ENCODE peak calls at places on chromosomes 7 and 10, in six cellular contexts. One of them, this sample, is unnamed.

GRCh38 chr7:50264908-50265307 is 39.6 kb upstream of the IKZF1 start:
- DNase-seq in uterus: no peak
- DNase-seq in endodermal cell: no peak
- DNase-seq in GM06990: no peak
- DNase-seq in upper lobe of right lung: no peak
- DNase-seq in fibroblast of mammary gland: no peak
- DNase-seq in this sample: no peak

GRCh38 chr7:44884553-44885393 is 557 bp downstream of the PURB start:
- DNase-seq in uterus: peak; percentile 40
- DNase-seq in endodermal cell: peak; percentile 79
- DNase-seq in GM06990: peak; percentile 78
- DNase-seq in upper lobe of right lung: peak; percentile 85
- DNase-seq in fibroblast of mammary gland: peak; percentile 63
- DNase-seq in this sample: peak; percentile 49

GRCh38 chr7:113199841-113200240 is 81.5 kb upstream of the SMIM30 start:
- DNase-seq in uterus: no peak
- DNase-seq in endodermal cell: no peak
- DNase-seq in GM06990: no peak
- DNase-seq in upper lobe of right lung: no peak
- DNase-seq in fibroblast of mammary gland: peak; percentile 86
- DNase-seq in this sample: peak; percentile 74

GRCh38 chr7:158309844-158310763 is 277.5 kb downstream of the PTPRN2 start:
- DNase-seq in uterus: no peak
- DNase-seq in endodermal cell: no peak
- DNase-seq in GM06990: no peak
- DNase-seq in upper lobe of right lung: no peak
- DNase-seq in fibroblast of mammary gland: no peak
- DNase-seq in this sample: no peak

GRCh38 chr10:63388421-63389031 is 77.3 kb downstream of the JMJD1C start:
- DNase-seq in uterus: no peak
- DNase-seq in endodermal cell: no peak
- DNase-seq in GM06990: no peak
- DNase-seq in upper lobe of right lung: no peak
- DNase-seq in fibroblast of mammary gland: no peak
- DNase-seq in this sample: no peak

GRCh38 chr7:71385362-71385761 is 253.4 kb downstream of the GALNT17 start:
- DNase-seq in uterus: no peak
- DNase-seq in endodermal cell: peak; percentile 61
- DNase-seq in GM06990: no peak
- DNase-seq in upper lobe of right lung: no peak
- DNase-seq in fibroblast of mammary gland: no peak
- DNase-seq in this sample: no peak

GRCh38 chr10:44993226-44993921 is 7.3 kb upstream of the ZNF22 start:
- DNase-seq in uterus: no peak
- DNase-seq in endodermal cell: peak; percentile 36
- DNase-seq in GM06990: no peak
- DNase-seq in upper lobe of right lung: no peak
- DNase-seq in fibroblast of mammary gland: no peak
- DNase-seq in this sample: no peak

GRCh38 chr10:70192325-70192966 is 22.1 kb upstream of the SAR1A start:
- DNase-seq in uterus: no peak
- DNase-seq in endodermal cell: no peak
- DNase-seq in GM06990: no peak
- DNase-seq in upper lobe of right lung: no peak
- DNase-seq in fibroblast of mammary gland: peak; percentile 80
- DNase-seq in this sample: no peak

GRCh38 chr10:62814901-62815372 is 1.2 kb downstream of the EGR2 start:
- DNase-seq in uterus: no peak
- DNase-seq in endodermal cell: peak; percentile 70
- DNase-seq in GM06990: no peak
- DNase-seq in upper lobe of right lung: peak; percentile 67
- DNase-seq in fibroblast of mammary gland: no peak
- DNase-seq in this sample: no peak

GRCh38 chr7:101534873-101535272 is 94.2 kb downstream of the MYL10 start:
- DNase-seq in uterus: no peak
- DNase-seq in endodermal cell: no peak
- DNase-seq in GM06990: no peak
- DNase-seq in upper lobe of right lung: no peak
- DNase-seq in fibroblast of mammary gland: no peak
- DNase-seq in this sample: no peak

GRCh38 chr10:87771871-87772500 is 46.0 kb downstream of the ATAD1 start:
- DNase-seq in uterus: no peak
- DNase-seq in endodermal cell: no peak
- DNase-seq in GM06990: no peak
- DNase-seq in upper lobe of right lung: no peak
- DNase-seq in fibroblast of mammary gland: peak; percentile 48
- DNase-seq in this sample: peak; percentile 29

GRCh38 chr7:94486206-94486605 is 23.4 kb upstream of the CASD1 start:
- DNase-seq in uterus: no peak
- DNase-seq in endodermal cell: no peak
- DNase-seq in GM06990: no peak
- DNase-seq in upper lobe of right lung: no peak
- DNase-seq in fibroblast of mammary gland: no peak
- DNase-seq in this sample: no peak

GRCh38 chr7:24948739-24949138 is 31.2 kb downstream of the OSBPL3 start:
- DNase-seq in uterus: no peak
- DNase-seq in endodermal cell: no peak
- DNase-seq in GM06990: no peak
- DNase-seq in upper lobe of right lung: no peak
- DNase-seq in fibroblast of mammary gland: peak; percentile 55
- DNase-seq in this sample: peak; percentile 25

GRCh38 chr7:139876622-139877283 is 47.7 kb downstream of the TBXAS1 start:
- DNase-seq in uterus: no peak
- DNase-seq in endodermal cell: no peak
- DNase-seq in GM06990: no peak
- DNase-seq in upper lobe of right lung: no peak
- DNase-seq in fibroblast of mammary gland: peak; percentile 71
- DNase-seq in this sample: no peak
- TF ChIP-seq CTCF in uterus: no peak
- TF ChIP-seq CTCF in endodermal cell: no peak
- TF ChIP-seq CTCF in GM06990: no peak
- TF ChIP-seq CTCF in upper lobe of right lung: no peak
- TF ChIP-seq CTCF in fibroblast of mammary gland: no peak
- TF ChIP-seq CTCF in this sample: no peak

DNA sequence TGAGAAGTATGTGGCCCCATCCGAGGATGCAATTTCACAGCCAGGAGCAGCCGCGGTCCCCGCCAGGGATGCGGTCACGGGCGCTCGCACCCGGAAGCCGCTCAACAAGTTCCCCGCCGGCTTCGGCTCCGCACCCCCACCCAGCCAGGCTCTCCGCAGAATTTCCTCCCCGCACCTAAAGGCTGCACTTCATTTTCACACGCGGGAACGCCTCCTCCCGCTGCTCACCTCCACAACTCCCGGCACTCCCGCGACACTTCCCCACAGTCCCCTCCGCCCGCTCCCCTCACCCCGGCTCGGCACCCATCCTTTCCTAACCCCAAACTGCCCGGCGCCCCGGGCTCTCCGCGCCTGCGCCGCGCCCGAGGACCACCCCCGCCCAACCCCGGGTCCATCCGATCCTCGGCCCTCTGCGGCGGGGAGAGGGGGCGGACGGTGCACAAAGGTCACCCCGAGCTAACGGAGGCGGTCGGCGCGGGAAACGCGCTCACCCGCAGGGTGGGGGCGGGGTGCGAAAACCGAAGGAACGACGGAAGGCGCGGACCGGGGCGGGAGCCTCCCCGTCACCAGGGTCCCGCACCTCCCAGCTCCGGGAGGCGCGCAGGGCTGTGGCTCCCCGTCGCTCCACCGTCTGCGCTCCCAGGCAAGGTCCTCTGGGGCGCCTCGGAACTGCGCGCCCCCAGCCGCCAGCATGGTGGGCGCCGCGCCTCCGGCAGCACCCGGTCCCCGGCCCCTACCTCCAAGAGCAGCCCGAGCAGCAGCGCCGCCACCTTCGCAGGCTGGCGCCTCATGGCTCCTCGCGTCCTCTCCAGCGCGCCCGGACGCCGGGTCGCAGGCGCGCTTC is 546 bp downstream of the VOPP1 start:
- DNase-seq in uterus: peak; percentile 41
- DNase-seq in endodermal cell: peak; percentile 85
- DNase-seq in GM06990: peak; percentile 83
- DNase-seq in upper lobe of right lung: peak; percentile 82
- DNase-seq in fibroblast of mammary gland: peak; percentile 20
- DNase-seq in this sample: peak; percentile 21
- TF ChIP-seq CTCF in uterus: no peak
- TF ChIP-seq CTCF in endodermal cell: no peak
- TF ChIP-seq CTCF in GM06990: no peak
- TF ChIP-seq CTCF in upper lobe of right lung: no peak
- TF ChIP-seq CTCF in fibroblast of mammary gland: no peak
- TF ChIP-seq CTCF in this sample: peak; percentile 25

GRCh38 chr10:7275761-7276440 is 134.9 kb downstream of the SFMBT2 start:
- DNase-seq in uterus: no peak
- DNase-seq in endodermal cell: no peak
- DNase-seq in GM06990: no peak
- DNase-seq in upper lobe of right lung: no peak
- DNase-seq in fibroblast of mammary gland: no peak
- DNase-seq in this sample: no peak
- TF ChIP-seq CTCF in uterus: no peak
- TF ChIP-seq CTCF in endodermal cell: no peak
- TF ChIP-seq CTCF in GM06990: no peak
- TF ChIP-seq CTCF in upper lobe of right lung: no peak
- TF ChIP-seq CTCF in fibroblast of mammary gland: no peak
- TF ChIP-seq CTCF in this sample: no peak

DNA sequence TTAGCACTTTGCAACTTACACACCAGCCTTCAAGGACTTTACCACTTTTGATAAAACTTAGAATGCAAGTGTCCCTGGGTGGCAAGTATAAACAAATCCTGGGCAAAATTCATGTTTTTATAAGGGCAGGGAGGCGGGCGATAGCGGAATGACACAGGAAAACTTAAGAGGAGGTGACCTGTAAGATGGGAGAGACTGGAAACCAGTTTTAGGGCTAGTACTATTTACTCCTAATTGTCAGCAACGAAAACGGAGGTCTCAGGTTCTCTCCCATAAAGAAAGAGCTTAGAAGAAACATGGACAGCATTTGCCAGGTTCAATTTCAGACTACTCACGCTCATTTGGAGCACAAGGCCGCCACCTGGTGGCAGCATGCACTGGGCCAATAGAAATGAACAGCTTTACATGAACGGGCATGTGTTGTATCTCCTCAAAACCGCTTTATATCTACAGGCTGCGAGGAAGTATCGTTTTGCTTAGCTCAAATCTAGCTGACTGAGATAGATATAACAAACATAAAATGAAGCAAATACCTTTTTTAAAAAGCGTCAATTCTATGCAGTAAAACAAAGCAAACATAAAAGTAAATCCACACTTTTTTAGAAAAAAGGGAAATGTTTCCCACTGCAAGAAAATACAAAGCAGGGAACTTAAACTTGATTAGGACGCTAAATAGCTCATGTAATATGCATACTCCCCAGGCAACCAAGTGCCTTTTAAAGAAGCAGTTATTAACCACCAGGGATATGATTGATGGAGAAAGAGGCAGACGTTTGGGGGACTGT is 37.6 kb upstream of the SVOPL start:
- DNase-seq in uterus: peak; percentile 36
- DNase-seq in endodermal cell: peak; percentile 95
- DNase-seq in GM06990: peak; percentile 38
- DNase-seq in upper lobe of right lung: peak; percentile 89
- DNase-seq in fibroblast of mammary gland: peak; percentile 79
- DNase-seq in this sample: peak; percentile 68
- TF ChIP-seq CTCF in uterus: peak; percentile 53
- TF ChIP-seq CTCF in endodermal cell: peak; percentile 97
- TF ChIP-seq CTCF in GM06990: peak; percentile 90
- TF ChIP-seq CTCF in upper lobe of right lung: peak; percentile 91
- TF ChIP-seq CTCF in fibroblast of mammary gland: peak; percentile 97
- TF ChIP-seq CTCF in this sample: peak; percentile 96

DNA sequence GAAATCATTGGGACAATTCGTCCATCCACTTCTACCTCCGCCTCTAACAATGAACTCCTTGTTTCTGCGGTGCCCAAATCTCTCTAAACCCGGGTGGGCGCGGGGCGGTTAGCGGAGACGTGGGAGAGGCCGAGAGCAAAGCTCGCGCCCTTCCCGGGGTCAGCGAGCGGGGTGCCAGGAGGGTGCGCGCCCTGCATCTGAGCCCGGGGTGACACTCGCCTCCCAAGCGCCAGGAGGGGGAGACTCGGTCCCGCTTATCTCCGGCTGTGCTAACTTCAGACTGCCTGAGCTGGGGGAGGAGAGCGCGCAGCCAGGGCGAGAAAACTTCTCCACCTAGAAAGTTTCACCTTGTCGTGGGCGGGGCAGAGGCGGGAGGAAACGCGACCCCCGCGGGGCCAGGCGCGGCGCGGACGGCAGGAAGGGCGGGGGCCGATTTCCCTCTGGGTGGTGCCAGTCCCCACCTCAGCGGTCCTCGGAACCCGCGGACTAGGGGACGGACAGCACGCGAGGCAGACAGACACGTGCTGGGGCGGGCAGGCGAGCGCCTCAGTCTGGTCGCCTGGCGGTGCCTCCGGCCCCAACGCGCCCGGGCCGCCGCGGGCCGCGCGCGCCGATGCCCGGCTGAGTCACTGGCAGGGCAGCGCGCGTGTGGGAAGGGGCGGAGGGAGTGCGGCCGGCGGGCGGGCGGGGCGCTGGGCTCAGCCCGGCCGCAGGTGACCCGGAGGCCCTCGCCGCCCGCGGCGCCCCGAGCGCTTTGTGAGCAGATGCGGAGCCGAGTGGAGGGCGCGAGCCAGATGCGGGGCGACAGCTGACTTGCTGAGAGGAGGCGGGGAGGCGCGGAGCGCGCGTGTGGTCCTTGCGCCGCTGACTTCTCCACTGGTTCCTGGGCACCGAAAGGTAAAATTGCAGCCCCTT is at the start of gene MET:
- DNase-seq in uterus: peak; percentile 57
- DNase-seq in endodermal cell: peak; percentile 90
- DNase-seq in GM06990: peak; percentile 55
- DNase-seq in upper lobe of right lung: peak; percentile 91
- DNase-seq in fibroblast of mammary gland: peak; percentile 75
- DNase-seq in this sample: peak; percentile 80
- TF ChIP-seq CTCF in uterus: peak; percentile 33
- TF ChIP-seq CTCF in endodermal cell: peak; percentile 67
- TF ChIP-seq CTCF in GM06990: peak; percentile 72
- TF ChIP-seq CTCF in upper lobe of right lung: peak; percentile 54
- TF ChIP-seq CTCF in fibroblast of mammary gland: peak; percentile 59
- TF ChIP-seq CTCF in this sample: peak; percentile 79

GRCh38 chr7:15889501-15889900 is 203.0 kb upstream of the MEOX2 start:
- DNase-seq in uterus: no peak
- DNase-seq in endodermal cell: peak; percentile 60
- DNase-seq in GM06990: no peak
- DNase-seq in upper lobe of right lung: no peak
- DNase-seq in fibroblast of mammary gland: peak; percentile 47
- DNase-seq in this sample: peak; percentile 28
- TF ChIP-seq CTCF in uterus: no peak
- TF ChIP-seq CTCF in endodermal cell: peak; percentile 50
- TF ChIP-seq CTCF in GM06990: no peak
- TF ChIP-seq CTCF in upper lobe of right lung: peak; percentile 29
- TF ChIP-seq CTCF in fibroblast of mammary gland: peak; percentile 49
- TF ChIP-seq CTCF in this sample: peak; percentile 69

GRCh38 chr7:55365103-55365679 is at the start of gene LANCL2:
- DNase-seq in uterus: peak; percentile 41
- DNase-seq in endodermal cell: no peak
- DNase-seq in GM06990: no peak
- DNase-seq in upper lobe of right lung: no peak
- DNase-seq in fibroblast of mammary gland: peak; percentile 48
- DNase-seq in this sample: peak; percentile 1
- TF ChIP-seq CTCF in uterus: no peak
- TF ChIP-seq CTCF in endodermal cell: no peak
- TF ChIP-seq CTCF in GM06990: no peak
- TF ChIP-seq CTCF in upper lobe of right lung: no peak
- TF ChIP-seq CTCF in fibroblast of mammary gland: no peak
- TF ChIP-seq CTCF in this sample: no peak